ENCODE peak calls at places on chromosome 20, in four cellular contexts. E, Q, C and Z are unnamed samples.

GRCh38 chr20:63224272-63225081 is 8.5 kb upstream of the YTHDF1 start:
- DNase-seq in C (no peak), Q (no peak), E (no peak), Z (no peak)

GRCh38 chr20:21322083-21322710 is 19.1 kb downstream of the XRN2 start:
- DNase-seq in C (no peak), E (no peak), Q (no peak), Z (no peak)

GRCh38 chr20:43942661-43943285 is 28.1 kb downstream of the TOX2 start:
- DNase-seq in E (no peak), C (peak), Q (no peak), Z (no peak)

GRCh38 chr20:23187759-23188158 is 101.6 kb upstream of the CD93 start:
- DNase-seq in Q (no peak), E (no peak), C (no peak), Z (no peak)

GRCh38 chr20:25750765-25751696 is 54.4 kb upstream of the ZNF337 start:
- DNase-seq in C (no peak), E (peak), Q (peak), Z (no peak)

GRCh38 chr20:40945754-40946451 is 82.7 kb upstream of the TOP1 start:
- DNase-seq in E (no peak), Q (no peak), C (peak), Z (no peak)

GRCh38 chr20:401682-402495 is 6.2 kb upstream of the RBCK1 start:
- DNase-seq in C (no peak), E (no peak), Q (no peak), Z (no peak)

GRCh38 chr20:45860573-45861011 is 3.2 kb downstream of the ZSWIM3 start:
- DNase-seq in E (no peak), C (no peak), Q (no peak), Z (no peak)

GRCh38 chr20:19889011-19889953 is 127.9 kb upstream of the NAA20 start:
- DNase-seq in E (no peak), Q (no peak), C (no peak), Z (no peak)

GRCh38 chr20:34980543-34981213 is 25.0 kb downstream of the MYH7B start:
- DNase-seq in C (no peak), Q (no peak), E (no peak), Z (no peak)

GRCh38 chr20:24658920-24659660 is 189.7 kb downstream of the SYNDIG1 start:
- DNase-seq in Q (no peak), C (no peak), E (no peak), Z (no peak)

GRCh38 chr20:44560229-44560628 is 22.1 kb upstream of the PKIG start:
- DNase-seq in E (no peak), Q (no peak), C (no peak), Z (no peak)